ENCODE peak calls at places on chromosomes 5 and 9, in ten cellular contexts. T is sigmoid colon; U is glutamatergic neuron; Q is Peyer's patch; I is IMR-90; K is fibroblast of pulmonary artery; Y is Calu3; X is tibial nerve; G is AG09309; M is CD4-positive, alpha-beta T cell. A is an unnamed sample.

GRCh38 chr5:150020249-150020648 is 19.7 kb downstream of the HMGXB3 start:
- DNase-seq in T (no peak), U (no peak), Q (no peak), I (no peak), K (no peak), Y (no peak), X (no peak), G (no peak), M (no peak), A (no peak)

GRCh38 chr9:121916008-121916407 is 177.1 kb downstream of the TTLL11 start:
- DNase-seq in T (no peak), U (no peak), Q (no peak), I (peak), K (peak), Y (no peak), X (no peak), G (no peak), M (no peak), A (no peak)

GRCh38 chr5:116454417-116454927 is 120.2 kb downstream of the SEMA6A start:
- DNase-seq in T (no peak), U (no peak), Q (no peak), I (peak), K (peak), Y (no peak), X (no peak), G (peak), M (no peak), A (peak)

GRCh38 chr9:91761362-91761761 is 188.7 kb downstream of the ROR2 start:
- DNase-seq in T (no peak), U (no peak), Q (no peak), I (no peak), K (no peak), Y (no peak), X (no peak), G (no peak), M (no peak), A (no peak)

GRCh38 chr5:57650360-57651069 is 167.9 kb upstream of the ACTBL2 start:
- DNase-seq in T (no peak), U (peak), Q (peak), I (peak), K (peak), Y (peak), X (no peak), G (peak), M (no peak), A (peak)

GRCh38 chr9:130903194-130904069 is 6.8 kb upstream of the QRFP start:
- DNase-seq in T (no peak), U (no peak), Q (no peak), I (no peak), K (no peak), Y (no peak), X (no peak), G (no peak), M (no peak), A (no peak)

GRCh38 chr5:42944989-42945388 is 95.1 kb downstream of the ANXA2R start:
- DNase-seq in T (no peak), U (no peak), Q (no peak), I (peak), K (peak), Y (peak), X (no peak), G (peak), M (no peak), A (no peak)

GRCh38 chr9:127977877-127978647 is 2.7 kb downstream of the EEIG1 start:
- DNase-seq in T (peak), U (no peak), Q (peak), I (peak), K (peak), Y (peak), X (peak), G (peak), M (no peak), A (no peak)

GRCh38 chr5:148897842-148898241 is 71.4 kb downstream of the ADRB2 start:
- DNase-seq in T (no peak), U (no peak), Q (no peak), I (peak), K (no peak), Y (no peak), X (no peak), G (no peak), M (no peak), A (no peak)
- TF ChIP-seq CTCF in T (no peak), U (no peak), Q (no peak), I (no peak), K (no peak), Y (no peak), X (no peak), G (no peak), M (no peak), A (no peak)

GRCh38 chr5:129094087-129094923 is at the start of gene ISOC1:
- DNase-seq in T (peak), U (peak), Q (peak), I (peak), K (peak), Y (peak), X (peak), G (peak), M (peak), A (peak)
- TF ChIP-seq CTCF in T (no peak), U (no peak), Q (no peak), I (peak), K (no peak), Y (peak), X (peak), G (no peak), M (no peak), A (no peak)

GRCh38 chr5:123835421-123835820 is 323.4 kb downstream of the CSNK1G3 start:
- DNase-seq in T (no peak), U (no peak), Q (no peak), I (no peak), K (no peak), Y (no peak), X (no peak), G (no peak), M (no peak), A (no peak)
- TF ChIP-seq CTCF in T (no peak), U (no peak), Q (no peak), I (no peak), K (no peak), Y (no peak), X (no peak), G (no peak), M (no peak), A (no peak)

GRCh38 chr9:36113999-36114398 is 22.5 kb upstream of the GLIPR2 start:
- DNase-seq in T (no peak), U (no peak), Q (no peak), I (no peak), K (no peak), Y (no peak), X (no peak), G (no peak), M (no peak), A (no peak)

GRCh38 chr9:36112516-36112915 is 24.0 kb upstream of the GLIPR2 start:
- DNase-seq in T (no peak), U (no peak), Q (no peak), I (no peak), K (no peak), Y (no peak), X (no peak), G (no peak), M (no peak), A (no peak)

DNA sequence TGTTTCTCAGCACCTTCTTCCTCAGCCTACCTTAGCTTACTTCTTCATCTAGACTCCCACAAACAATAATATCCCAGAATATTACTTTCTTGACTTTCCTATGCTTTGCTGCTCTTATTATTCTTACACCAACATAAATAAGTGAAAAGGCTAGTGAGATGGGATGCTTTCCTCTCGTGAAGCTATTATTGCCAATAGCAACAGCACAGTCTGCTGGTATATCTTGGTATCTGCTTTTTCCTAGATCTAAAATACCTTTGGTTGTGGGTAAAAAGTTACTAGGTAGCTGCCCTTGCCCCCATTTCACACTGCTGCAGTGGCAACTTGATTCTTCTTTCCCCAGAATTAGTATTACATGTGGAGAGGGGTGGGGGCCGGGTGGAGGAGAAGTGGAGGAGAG is 26.1 kb upstream of the GLIPR2 start:
- DNase-seq in T (no peak), U (no peak), Q (no peak), I (no peak), K (no peak), Y (no peak), X (no peak), G (no peak), M (no peak), A (no peak)
- TF ChIP-seq CTCF in T (no peak), U (no peak), Q (peak), I (no peak), K (peak), Y (no peak), X (no peak), G (peak), M (no peak), A (no peak)

GRCh38 chr5:135398855-135399837 is at the start of gene MACROH2A1:
- DNase-seq in T (peak), U (peak), Q (peak), I (peak), K (peak), Y (peak), X (peak), G (no peak), M (peak), A (peak)
- TF ChIP-seq CTCF in T (no peak), U (no peak), Q (peak), I (no peak), K (no peak), Y (no peak), X (peak), G (no peak), M (no peak), A (no peak)

DNA sequence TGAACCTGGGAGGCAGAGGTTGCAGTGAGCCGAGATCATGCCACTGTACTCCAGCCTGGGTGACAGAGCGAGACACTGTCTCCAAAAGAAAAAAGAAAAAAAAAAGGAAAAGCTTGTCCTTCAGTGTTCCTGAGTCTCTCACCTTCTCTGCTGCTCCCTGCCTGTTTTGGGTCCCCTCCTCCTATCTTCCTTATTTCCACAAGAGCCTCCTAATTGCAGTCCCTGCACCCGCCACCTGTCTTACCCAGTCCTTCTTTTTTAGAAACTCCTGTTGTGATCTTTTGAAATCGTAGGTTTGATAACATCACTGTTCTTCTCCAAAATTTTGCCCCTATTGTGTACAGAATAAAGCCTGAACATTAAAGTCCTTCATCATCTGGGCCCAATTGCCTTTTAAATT is 234.9 kb downstream of the SH3GL2 start:
- DNase-seq in T (no peak), U (no peak), Q (no peak), I (no peak), K (no peak), Y (no peak), X (no peak), G (no peak), M (no peak), A (no peak)
- TF ChIP-seq CTCF in T (no peak), U (no peak), Q (no peak), I (no peak), K (no peak), Y (no peak), X (no peak), G (no peak), M (no peak), A (no peak)

DNA sequence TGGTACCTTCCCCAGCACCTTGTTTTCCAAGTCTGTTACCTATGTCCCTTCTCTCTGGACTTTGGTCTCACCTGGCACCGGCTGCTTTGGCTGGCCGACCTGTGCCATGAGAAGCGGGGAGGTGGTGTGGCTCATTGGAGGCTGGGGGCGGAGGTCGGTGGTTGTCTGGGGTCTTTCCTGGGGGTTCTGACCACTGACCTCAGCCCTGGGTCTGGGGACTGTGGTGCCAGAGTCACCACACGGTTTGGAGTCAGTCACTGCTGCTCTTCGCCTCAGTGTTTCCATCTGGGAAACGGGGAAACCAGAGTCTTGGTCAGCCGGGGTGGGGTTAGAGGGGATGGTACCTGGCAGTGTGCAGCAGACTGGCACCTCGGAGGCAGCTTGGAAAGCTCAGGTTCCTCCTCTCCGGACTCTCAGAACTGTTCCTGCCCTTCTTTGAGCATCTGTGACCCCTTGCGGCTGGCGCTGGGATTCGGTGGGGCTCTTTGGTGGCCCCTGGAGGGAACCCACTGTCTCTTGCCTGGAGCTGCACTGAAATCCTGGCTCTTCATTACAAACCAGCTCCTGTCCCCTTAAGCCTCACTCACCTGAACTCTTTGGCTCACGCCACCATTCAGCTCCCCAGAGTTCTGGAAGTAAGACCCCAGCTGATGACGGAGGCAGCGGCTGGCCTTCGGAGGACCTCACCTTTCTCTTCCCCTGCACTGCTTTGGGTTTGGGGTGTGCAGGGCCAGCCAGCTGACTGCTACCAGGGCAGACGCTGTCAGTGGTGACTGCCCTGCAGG is 4.1 kb upstream of the RXRA start:
- DNase-seq in T (peak), U (peak), Q (peak), I (no peak), K (no peak), Y (no peak), X (no peak), G (no peak), M (no peak), A (no peak)
- TF ChIP-seq CTCF in T (no peak), U (no peak), Q (no peak), I (no peak), K (no peak), Y (no peak), X (no peak), G (no peak), M (no peak), A (no peak)

GRCh38 chr9:84419203-84419602 is 78.6 kb upstream of the SLC28A3 start:
- DNase-seq in T (no peak), U (no peak), Q (no peak), I (no peak), K (peak), Y (no peak), X (no peak), G (no peak), M (no peak), A (no peak)
- TF ChIP-seq CTCF in T (no peak), U (no peak), Q (no peak), I (peak), K (peak), Y (no peak), X (no peak), G (peak), M (no peak), A (no peak)

DNA sequence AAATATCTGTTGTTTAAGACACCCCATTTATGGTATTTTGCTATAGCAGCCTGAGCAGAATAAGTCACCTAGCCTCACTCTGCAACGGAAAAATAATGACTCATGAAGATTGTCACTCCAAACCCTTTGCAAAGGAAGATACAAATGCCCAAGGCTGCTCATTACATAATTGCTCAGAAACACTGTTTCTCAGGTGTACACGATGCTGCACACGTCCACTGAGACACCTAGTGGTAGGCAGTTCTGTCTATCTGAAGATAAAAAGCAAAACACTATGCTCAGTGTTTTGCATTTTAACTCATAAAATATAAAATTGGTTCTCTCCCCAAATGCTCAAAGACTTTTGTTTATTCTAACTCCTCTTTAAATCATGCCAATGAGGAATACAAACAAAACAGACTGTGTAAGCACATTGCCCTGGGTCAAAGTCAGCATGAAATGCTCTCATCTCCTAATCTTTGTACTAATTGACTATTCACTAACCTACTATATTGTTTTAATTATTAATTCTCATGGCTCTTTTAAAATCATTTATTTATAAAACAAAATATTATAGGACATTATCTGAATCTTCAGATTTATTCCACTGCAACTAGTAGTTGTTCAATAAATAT is 7.7 kb upstream of the TSLP start:
- DNase-seq in T (no peak), U (no peak), Q (no peak), I (peak), K (no peak), Y (peak), X (no peak), G (no peak), M (no peak), A (peak)
- TF ChIP-seq CTCF in T (no peak), U (no peak), Q (peak), I (peak), K (peak), Y (peak), X (no peak), G (peak), M (no peak), A (no peak)

GRCh38 chr9:137619240-137620090 is 660 bp downstream of the EHMT1 start:
- DNase-seq in T (peak), U (no peak), Q (no peak), I (peak), K (peak), Y (no peak), X (no peak), G (no peak), M (peak), A (peak)

GRCh38 chr9:137615387-137615871 is 3.4 kb upstream of the EHMT1 start:
- DNase-seq in T (no peak), U (no peak), Q (no peak), I (no peak), K (no peak), Y (no peak), X (no peak), G (no peak), M (no peak), A (no peak)

GRCh38 chr9:137621131-137621757 is 2.4 kb downstream of the EHMT1 start:
- DNase-seq in T (no peak), U (no peak), Q (no peak), I (no peak), K (peak), Y (no peak), X (no peak), G (no peak), M (no peak), A (peak)

GRCh38 chr9:137620581-137620980 is 1.8 kb downstream of the EHMT1 start:
- DNase-seq in T (no peak), U (no peak), Q (no peak), I (no peak), K (no peak), Y (no peak), X (no peak), G (no peak), M (no peak), A (no peak)

DNA sequence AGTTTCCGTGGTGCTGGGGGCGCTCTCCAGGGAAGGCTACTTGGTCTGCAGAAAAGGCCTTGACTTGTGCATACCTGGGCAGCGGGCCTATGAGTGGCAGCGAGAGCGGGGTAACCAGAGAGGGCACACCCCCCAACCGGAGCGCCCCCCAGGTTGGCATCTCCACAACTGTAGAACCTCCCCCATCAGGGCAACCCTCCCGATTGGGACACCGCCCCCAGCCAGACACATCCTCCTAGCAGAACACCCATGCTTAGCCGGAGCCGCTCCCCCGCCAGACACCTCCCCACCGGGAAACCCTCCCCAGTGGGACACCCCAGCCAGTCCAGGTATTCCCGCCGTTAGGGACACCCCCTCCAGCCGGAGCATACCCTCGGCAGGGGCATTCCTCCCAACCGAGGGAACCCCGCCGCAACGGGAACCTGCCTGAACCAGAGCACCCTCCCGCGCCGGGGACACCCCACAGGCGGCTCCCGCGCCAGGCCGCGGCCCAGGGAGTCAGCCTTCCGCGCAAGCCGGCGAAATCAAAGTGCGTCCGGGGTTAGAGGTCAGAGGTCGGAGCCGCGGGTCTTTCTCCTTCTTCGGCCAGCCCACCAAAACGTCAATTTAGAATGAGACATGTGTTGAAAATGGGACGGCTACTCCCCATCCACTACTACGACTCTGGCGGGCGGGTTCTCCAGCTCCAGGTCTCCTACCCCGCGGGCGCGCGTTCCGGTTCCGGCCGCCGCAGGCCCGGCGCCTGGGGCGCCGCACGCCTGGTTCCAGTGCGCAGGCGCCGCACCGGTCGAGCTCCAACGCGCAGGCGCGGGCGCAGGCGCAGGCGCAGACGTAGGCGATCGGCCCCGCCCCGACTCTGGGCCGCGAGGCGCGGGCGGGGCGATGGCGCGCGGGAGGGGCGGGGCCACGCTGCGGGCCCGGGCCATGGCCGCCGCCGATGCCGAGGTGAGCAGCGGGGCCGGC is at the start of gene EHMT1:
- DNase-seq in T (peak), U (peak), Q (peak), I (peak), K (peak), Y (peak), X (peak), G (no peak), M (peak), A (peak)
- TF ChIP-seq CTCF in T (no peak), U (no peak), Q (no peak), I (peak), K (no peak), Y (no peak), X (peak), G (no peak), M (no peak), A (no peak)

A was measured in activated CD8-positive, alpha-beta T cell treated with anti-CD3 and anti-CD28 coated beads for 36 hours.